ENCODE peak calls at places on chromosomes 12 and 14, in seven cellular contexts. V, D, I, G, Y, K and C are unnamed samples.

GRCh38 chr14:68246074-68246980 is 426.7 kb downstream of the RAD51B start:
- DNase-seq in V (no peak), D (no peak), I (no peak), G (no peak), Y (no peak), K (no peak), C (no peak)

GRCh38 chr12:50597200-50598195 is 92.7 kb downstream of the DIP2B start:
- DNase-seq in V (peak; percentile 94), D (no peak), I (no peak), G (peak; percentile 69), Y (no peak), K (no peak), C (peak; percentile 73)

GRCh38 chr14:66140213-66140918 is 345.8 kb upstream of the CCDC196 start:
- DNase-seq in V (no peak), D (no peak), I (no peak), G (peak; percentile 68), Y (no peak), K (no peak), C (peak; percentile 68)

GRCh38 chr14:81516941-81517797 is 16.5 kb downstream of the SEL1L start:
- DNase-seq in V (no peak), D (no peak), I (no peak), G (no peak), Y (no peak), K (no peak), C (no peak)

GRCh38 chr14:58784946-58785345 is 147.2 kb downstream of the DACT1 start:
- DNase-seq in V (no peak), D (no peak), I (no peak), G (no peak), Y (no peak), K (no peak), C (no peak)

GRCh38 chr12:69688021-69688420 is 11.1 kb downstream of the BEST3 start:
- DNase-seq in V (peak; percentile 46), D (no peak), I (no peak), G (no peak), Y (no peak), K (no peak), C (no peak)

GRCh38 chr12:72282721-72283120 is 10.6 kb downstream of the TRHDE start:
- DNase-seq in V (no peak), D (no peak), I (no peak), G (no peak), Y (no peak), K (no peak), C (no peak)

GRCh38 chr14:74975059-74975810 is 19.8 kb upstream of the PGF start:
- DNase-seq in V (no peak), D (no peak), I (peak; percentile 78), G (no peak), Y (no peak), K (no peak), C (no peak)

GRCh38 chr14:69945905-69946304 is 66.7 kb downstream of the SMOC1 start:
- DNase-seq in V (no peak), D (no peak), I (no peak), G (no peak), Y (no peak), K (no peak), C (no peak)

GRCh38 chr14:31045501-31046080 is 19.4 kb upstream of the STRN3 start:
- DNase-seq in V (no peak), D (no peak), I (no peak), G (no peak), Y (no peak), K (no peak), C (no peak)

GRCh38 chr12:109840349-109841073 is 7.3 kb upstream of the TRPV4 start:
- DNase-seq in V (peak; percentile 44), D (no peak), I (no peak), G (no peak), Y (no peak), K (no peak), C (no peak)

GRCh38 chr12:130815028-130815741 is 23.9 kb downstream of the STX2 start:
- DNase-seq in V (no peak), D (no peak), I (no peak), G (no peak), Y (no peak), K (no peak), C (no peak)

GRCh38 chr14:61934385-61934784 is 172.2 kb downstream of the SNAPC1 start:
- DNase-seq in V (peak; percentile 76), D (no peak), I (no peak), G (no peak), Y (no peak), K (no peak), C (no peak)

GRCh38 chr12:92049403-92049802 is 96.2 kb downstream of the BTG1 start:
- DNase-seq in V (no peak), D (no peak), I (no peak), G (peak; percentile 32), Y (no peak), K (no peak), C (no peak)

GRCh38 chr12:119440961-119441360 is 106.4 kb downstream of the CCDC60 start:
- DNase-seq in V (no peak), D (no peak), I (no peak), G (no peak), Y (no peak), K (no peak), C (no peak)

GRCh38 chr14:64098120-64098519 is 196.1 kb downstream of the ESR2 start:
- DNase-seq in V (no peak), D (no peak), I (no peak), G (no peak), Y (no peak), K (no peak), C (no peak)

GRCh38 chr12:52945389-52946232 is 3.3 kb upstream of the KRT18 start:
- DNase-seq in V (peak; percentile 54), D (no peak), I (no peak), G (no peak), Y (no peak), K (no peak), C (no peak)

GRCh38 chr12:122982963-122983788 is 2.7 kb downstream of the ARL6IP4 start:
- DNase-seq in V (no peak), D (no peak), I (no peak), G (no peak), Y (peak; percentile 40), K (no peak), C (no peak)
- TF ChIP-seq CTCF in V (no peak), D (no peak), I (no peak), G (no peak), Y (no peak), K (no peak), C (no peak)

GRCh38 chr12:15590180-15590826 is 198.9 kb downstream of the EPS8 start:
- DNase-seq in V (peak; percentile 77), D (peak; percentile 39), I (no peak), G (peak; percentile 78), Y (peak; percentile 57), K (peak; percentile 2), C (peak; percentile 76)
- TF ChIP-seq CTCF in V (peak; percentile 92), D (peak; percentile 99), I (peak; percentile 68), G (peak; percentile 80), Y (peak; percentile 79), K (peak; percentile 88), C (peak; percentile 81)

GRCh38 chr14:54488318-54488645 is 498 bp downstream of the GMFB start:
- DNase-seq in V (peak; percentile 21), D (no peak), I (no peak), G (no peak), Y (no peak), K (no peak), C (no peak)
- TF ChIP-seq CTCF in V (peak; percentile 31), D (peak; percentile 39), I (no peak), G (no peak), Y (no peak), K (no peak), C (no peak)

GRCh38 chr12:123808167-123808566 is 46.1 kb downstream of the DNAH10 start:
- DNase-seq in V (peak; percentile 14), D (peak; percentile 11), I (no peak), G (no peak), Y (no peak), K (no peak), C (no peak)
- TF ChIP-seq CTCF in V (peak; percentile 16), D (peak; percentile 43), I (no peak), G (no peak), Y (no peak), K (no peak), C (no peak)